ENCODE peak calls at places on chromosome 18, in five cellular contexts. Q, V, L, I and O are unnamed samples.

GRCh38 chr18:23605941-23606340 is 19.6 kb upstream of the NPC1 start:
- DNase-seq in Q (no peak), V (no peak), L (no peak), I (no peak), O (no peak)

GRCh38 chr18:11925800-11926481 is 17.8 kb upstream of the MPPE1 start:
- DNase-seq in Q (no peak), V (no peak), L (peak), I (no peak), O (no peak)

GRCh38 chr18:66872277-66872676 is 268.4 kb upstream of the CDH19 start:
- DNase-seq in Q (peak), V (no peak), L (peak), I (no peak), O (no peak)

GRCh38 chr18:75253784-75254183 is 43.2 kb downstream of the TSHZ1 start:
- DNase-seq in Q (peak), V (no peak), L (no peak), I (no peak), O (no peak)

GRCh38 chr18:35971661-35972196 is 750 bp upstream of the RMP24 start:
- DNase-seq in Q (no peak), V (no peak), L (peak), I (no peak), O (no peak)

GRCh38 chr18:13369353-13369752 is 150.8 kb downstream of the LDLRAD4 start:
- DNase-seq in Q (no peak), V (no peak), L (no peak), I (no peak), O (no peak)

GRCh38 chr18:11071300-11071699 is 78.1 kb downstream of the PIEZO2 start:
- DNase-seq in Q (no peak), V (no peak), L (no peak), I (no peak), O (no peak)

GRCh38 chr18:36352384-36352783 is 54.9 kb downstream of the FHOD3 start:
- DNase-seq in Q (no peak), V (no peak), L (peak), I (no peak), O (no peak)

GRCh38 chr18:45275367-45276113 is 339.7 kb upstream of the SLC14A2 start:
- DNase-seq in Q (no peak), V (no peak), L (peak), I (no peak), O (no peak)

GRCh38 chr18:21363411-21363810 is 121.4 kb downstream of the GREB1L start:
- DNase-seq in Q (no peak), V (no peak), L (no peak), I (no peak), O (no peak)

GRCh38 chr18:41955688-41956087 is 654 bp downstream of the PIK3C3 start:
- DNase-seq in Q (peak), V (no peak), L (no peak), I (no peak), O (no peak)

GRCh38 chr18:41954827-41955613 is at the start of gene PIK3C3:
- DNase-seq in Q (peak), V (peak), L (peak), I (peak), O (peak)

GRCh38 chr18:41959045-41959444 is 4.0 kb downstream of the PIK3C3 start:
- DNase-seq in Q (no peak), V (no peak), L (no peak), I (no peak), O (no peak)
- H3K4me3 ChIP-seq in Q (no peak), V (no peak), L (no peak), I (no peak), O (no peak)

DNA sequence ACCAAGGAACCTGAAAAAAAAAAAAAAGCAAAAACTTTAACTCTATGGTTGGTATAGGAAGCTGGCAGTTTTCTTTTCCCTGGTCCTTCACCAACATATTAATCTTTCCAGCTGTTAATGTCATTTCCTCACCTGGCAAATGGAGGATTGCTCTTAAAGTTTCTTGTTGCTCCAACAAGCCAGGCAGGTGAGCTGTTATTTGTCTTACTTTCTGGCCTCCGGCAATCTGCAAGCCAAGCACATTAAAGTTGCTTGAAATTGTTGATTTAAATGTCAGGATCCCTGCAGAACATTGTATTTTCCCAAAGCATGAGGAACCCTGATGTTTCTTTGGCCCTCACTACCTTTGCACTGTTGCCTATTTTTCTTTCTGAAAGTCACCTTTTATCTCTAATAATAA is 664.9 kb downstream of the METTL4 start:
- DNase-seq in Q (no peak), V (no peak), L (no peak), I (no peak), O (no peak)
- H3K4me3 ChIP-seq in Q (no peak), V (no peak), L (no peak), I (no peak), O (no peak)

GRCh38 chr18:25169701-25170100 is 182.3 kb downstream of the ZNF521 start:
- DNase-seq in Q (no peak), V (no peak), L (no peak), I (no peak), O (no peak)

GRCh38 chr18:25168011-25168410 is 184.0 kb downstream of the ZNF521 start:
- DNase-seq in Q (no peak), V (no peak), L (no peak), I (no peak), O (no peak)

GRCh38 chr18:25166113-25166512 is 185.9 kb downstream of the ZNF521 start:
- DNase-seq in Q (no peak), V (no peak), L (no peak), I (no peak), O (no peak)

GRCh38 chr18:25164211-25164836 is 187.6 kb downstream of the ZNF521 start:
- DNase-seq in Q (no peak), V (no peak), L (no peak), I (no peak), O (no peak)

DNA sequence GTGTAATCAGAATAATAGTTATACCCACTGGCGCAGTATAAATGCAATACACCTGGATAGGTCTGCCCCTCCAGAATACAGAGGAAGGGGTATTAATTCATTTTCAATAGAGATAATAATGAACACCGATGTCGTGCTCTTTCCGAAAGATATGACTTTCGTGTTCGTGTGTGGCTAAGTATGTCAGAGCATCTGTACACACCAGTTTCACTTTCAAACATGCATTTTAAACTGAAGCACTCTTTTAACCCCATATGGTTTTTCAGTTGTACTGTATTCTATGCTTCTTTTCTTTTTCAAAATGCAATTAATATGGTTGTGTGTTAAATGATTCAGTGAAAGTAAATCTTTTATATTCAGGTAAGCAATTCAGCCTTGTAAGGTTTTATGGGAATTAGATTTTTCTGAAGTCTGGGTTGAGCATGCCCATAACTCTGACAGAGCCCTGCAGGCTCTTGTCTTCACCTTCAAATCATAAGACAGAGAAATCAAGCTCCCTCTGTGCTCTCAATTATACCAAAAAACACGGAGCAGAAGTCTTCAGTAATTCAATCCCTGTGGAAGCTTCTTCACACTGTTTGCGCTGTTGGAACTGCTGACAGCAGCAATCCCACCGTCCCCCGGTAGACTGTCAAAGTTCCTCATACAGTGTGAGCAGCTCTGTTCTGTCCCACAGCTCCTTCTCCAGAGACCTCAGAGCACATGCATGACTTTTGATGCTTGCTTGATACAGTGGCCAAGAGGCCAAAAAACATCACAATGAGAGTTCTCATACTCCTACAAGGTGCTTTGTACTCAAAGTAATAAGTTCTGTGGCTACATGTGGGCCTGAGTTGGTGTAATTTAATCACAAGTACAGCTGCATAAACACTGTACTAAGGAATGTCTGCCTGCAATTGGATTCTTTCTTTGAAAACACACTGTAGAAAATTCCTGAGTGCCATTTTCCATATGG is 186.9 kb downstream of the ZNF521 start:
- DNase-seq in Q (no peak), V (no peak), L (peak), I (no peak), O (no peak)
- H3K4me3 ChIP-seq in Q (no peak), V (peak), L (peak), I (no peak), O (no peak)

GRCh38 chr18:58438161-58438983 is 190.5 kb downstream of the ALPK2 start:
- DNase-seq in Q (no peak), V (no peak), L (no peak), I (no peak), O (no peak)
- H3K4me3 ChIP-seq in Q (no peak), V (no peak), L (no peak), I (peak), O (no peak)

DNA sequence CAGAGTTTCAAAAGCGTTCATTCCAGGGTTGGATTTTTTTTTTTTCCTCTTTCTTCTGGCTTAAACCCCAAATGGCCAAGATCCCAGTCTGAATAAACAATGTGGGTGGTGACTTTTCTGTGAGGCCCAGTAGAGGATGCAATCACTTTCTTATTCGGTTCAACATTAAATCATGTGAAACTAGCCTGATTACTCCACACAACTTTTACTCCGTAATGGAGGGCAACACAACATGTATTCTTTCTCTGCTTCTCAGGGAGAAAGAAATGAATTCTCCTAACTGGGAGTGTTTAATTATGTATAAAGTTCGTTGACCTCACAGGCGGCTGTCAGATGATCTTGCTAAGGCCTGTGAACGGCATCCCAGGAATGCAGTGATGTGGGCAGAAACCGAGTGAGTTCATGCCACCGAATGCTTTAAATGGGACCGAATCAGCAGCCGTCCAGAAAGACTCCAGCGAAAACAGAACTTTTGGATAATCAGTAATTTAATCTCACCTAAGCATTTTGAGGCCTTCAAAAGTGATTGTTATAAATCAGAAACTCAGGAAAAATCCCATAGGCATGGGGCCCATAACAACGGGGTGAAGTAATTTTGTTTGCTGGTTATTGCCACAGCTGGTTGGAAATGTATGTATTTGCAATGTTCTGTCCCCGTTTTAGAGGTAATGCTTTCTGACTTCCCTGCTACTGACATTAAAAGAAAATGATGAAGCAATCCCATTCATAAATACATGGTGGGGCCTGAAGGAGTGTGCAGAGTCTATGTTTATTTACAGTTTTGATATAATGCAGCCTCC is 81.5 kb downstream of the BCL2 start:
- DNase-seq in Q (no peak), V (no peak), L (peak), I (no peak), O (no peak)
- H3K4me3 ChIP-seq in Q (peak), V (no peak), L (peak), I (no peak), O (no peak)